ENCODE peak calls at places on chromosomes 2 and 18, in four cellular contexts. W is heart right ventricle; L is endothelial cell; Z is CD8-positive, alpha-beta T cell. S is an unnamed sample.

GRCh38 chr2:38466849-38467767 is 90.0 kb upstream of the ATL2 start:
- DNase-seq in Z (no peak), W (no peak), L (no peak), S (no peak)

GRCh38 chr2:78707776-78708386 is 317.6 kb upstream of the REG3G start:
- DNase-seq in W (no peak), L (no peak), Z (no peak), S (no peak)

GRCh38 chr2:178315488-178315948 is 121.2 kb downstream of the OSBPL6 start:
- DNase-seq in L (no peak), W (no peak), Z (no peak), S (no peak)

GRCh38 chr18:35917043-35917442 is 55.4 kb upstream of the RMP24 start:
- DNase-seq in L (no peak), W (no peak), Z (no peak), S (no peak)

GRCh38 chr2:52117299-52117698 is 1085.4 kb upstream of the NRXN1 start:
- DNase-seq in L (no peak), Z (no peak), W (no peak), S (no peak)

GRCh38 chr2:114025030-114025429 is 135.1 kb downstream of the ACTR3 start:
- DNase-seq in L (no peak), Z (no peak), W (no peak), S (no peak)

GRCh38 chr2:54572262-54572635 is 116.1 kb downstream of the SPTBN1 start:
- DNase-seq in W (no peak), Z (no peak), L (no peak), S (no peak)

GRCh38 chr2:209389124-209389523 is 34.7 kb upstream of the MAP2 start:
- DNase-seq in Z (no peak), W (no peak), L (no peak), S (no peak)

GRCh38 chr18:23053756-23054457 is 81.4 kb upstream of the CABLES1 start:
- DNase-seq in W (no peak), L (peak), Z (no peak), S (no peak)

GRCh38 chr2:215277942-215278341 is 33.9 kb upstream of the ATIC start:
- DNase-seq in W (no peak), L (no peak), Z (no peak), S (no peak)

GRCh38 chr2:185782223-185782769 is 43.7 kb downstream of the FSIP2 start:
- DNase-seq in Z (no peak), L (no peak), W (no peak), S (no peak)

GRCh38 chr2:186486651-186487647 is 889 bp downstream of the ZC3H15 start:
- DNase-seq in Z (no peak), W (no peak), L (no peak), S (no peak)

GRCh38 chr2:132609101-132609890 is 60.7 kb downstream of the LYPD1 start:
- DNase-seq in L (no peak), Z (no peak), W (no peak), S (no peak)

GRCh38 chr2:129443235-129443884 is 536.1 kb upstream of the RAB6C start:
- DNase-seq in L (no peak), W (no peak), Z (no peak), S (no peak)

GRCh38 chr2:11750917-11751316 is 4.5 kb downstream of the LPIN1 start:
- DNase-seq in W (no peak), Z (no peak), L (no peak), S (no peak)

GRCh38 chr2:102588213-102588939 is 31.0 kb upstream of the SLC9A2 start:
- DNase-seq in L (no peak), Z (no peak), W (no peak), S (no peak)

GRCh38 chr2:113716291-113716690 is 40.2 kb downstream of the SLC35F5 start:
- DNase-seq in L (no peak), W (no peak), Z (no peak), S (no peak)

GRCh38 chr2:16522031-16522818 is 143.4 kb downstream of the CYRIA start:
- DNase-seq in W (no peak), L (no peak), Z (no peak), S (no peak)

GRCh38 chr2:75563591-75563990 is 2.9 kb upstream of the EVA1A start:
- DNase-seq in L (no peak), W (no peak), Z (no peak), S (no peak)

GRCh38 chr18:44968336-44968735 is 287.6 kb downstream of the SETBP1 start:
- DNase-seq in W (no peak), Z (no peak), L (no peak), S (no peak)
- TF ChIP-seq CTCF in W (no peak), Z (no peak), L (no peak), S (peak)

DNA sequence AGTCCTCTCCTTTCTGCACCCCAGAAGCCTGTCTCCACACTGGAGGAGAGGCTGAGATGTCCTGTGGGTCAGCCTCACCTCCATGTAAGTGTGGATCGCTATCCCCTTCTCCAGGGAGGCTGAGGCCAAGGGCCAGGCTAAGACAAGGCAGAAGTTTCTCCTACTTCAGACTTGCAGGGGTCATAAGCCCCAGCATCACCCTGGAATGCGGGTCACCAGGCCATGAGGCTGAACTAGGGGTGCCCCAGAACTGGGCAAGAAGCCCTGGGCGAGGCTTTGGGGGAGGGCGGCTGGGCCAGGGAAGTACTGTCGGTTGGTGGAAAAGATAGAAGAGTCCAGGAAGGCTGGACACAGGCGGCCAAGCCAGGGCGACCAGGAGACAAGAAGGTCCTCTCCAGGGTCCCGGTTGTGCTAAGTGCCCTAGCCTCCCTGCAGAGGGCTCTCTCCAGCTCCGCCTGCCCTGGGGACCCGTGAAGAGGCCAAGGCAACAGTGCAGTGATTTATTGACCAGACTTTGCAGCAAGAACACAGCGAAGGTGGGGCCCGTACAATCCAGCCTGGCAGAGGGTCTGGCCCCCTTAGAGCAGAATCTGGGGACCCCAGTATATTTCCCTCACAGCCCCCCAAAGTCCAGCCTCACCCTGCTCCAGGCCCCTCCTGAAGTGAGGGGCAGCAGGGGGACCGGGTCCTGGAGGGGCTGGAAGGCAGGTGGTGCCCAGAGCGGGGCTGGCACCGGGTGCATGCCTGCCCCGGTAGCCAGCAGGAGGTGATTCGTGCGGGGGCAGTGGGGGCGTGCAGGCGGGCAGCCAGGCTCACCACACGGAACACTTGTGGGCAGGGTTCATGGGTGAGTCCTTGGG is 8.1 kb downstream of the ECEL1 start:
- DNase-seq in W (no peak), Z (no peak), L (no peak), S (no peak)
- TF ChIP-seq CTCF in W (no peak), Z (no peak), L (no peak), S (no peak)

GRCh38 chr2:127537644-127538043 is 2.2 kb downstream of the MYO7B start:
- DNase-seq in Z (no peak), L (no peak), W (no peak), S (no peak)
- TF ChIP-seq CTCF in Z (no peak), L (no peak), W (no peak), S (no peak)

DNA sequence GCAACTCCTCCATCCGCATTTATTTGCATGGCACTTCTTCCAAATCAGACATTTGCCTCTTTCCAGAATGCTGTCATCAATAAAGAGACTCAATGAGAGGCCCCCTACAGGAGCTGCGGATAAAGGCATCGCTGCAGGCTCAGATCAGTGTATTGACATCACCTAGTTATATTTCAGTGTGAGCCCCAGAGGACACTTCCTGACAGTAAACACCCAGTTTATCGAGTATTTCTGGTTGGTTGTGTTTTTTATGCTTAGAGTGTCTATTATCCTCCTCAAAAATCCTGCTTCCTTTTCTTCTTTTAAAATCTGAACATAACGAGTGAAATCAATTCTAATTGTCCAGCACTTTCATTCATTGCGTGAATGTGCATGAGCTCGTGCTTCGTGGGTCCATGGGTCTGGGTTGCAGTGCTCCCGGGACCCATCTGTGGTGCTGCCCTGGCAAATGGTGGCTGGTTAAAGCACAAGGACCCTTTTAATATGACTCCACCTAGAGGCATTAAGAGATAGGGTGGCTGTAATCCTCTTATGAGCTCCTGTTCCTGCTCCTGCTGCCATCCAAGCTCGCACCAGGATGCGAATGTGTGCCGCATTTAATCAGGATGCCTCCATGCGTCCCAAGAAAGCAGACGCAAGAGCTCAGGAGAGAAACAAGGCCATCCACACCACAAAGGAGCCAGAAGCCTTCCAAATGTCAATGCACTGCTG is 38.9 kb downstream of the NRP2 start:
- DNase-seq in W (no peak), Z (no peak), L (peak), S (no peak)
- TF ChIP-seq CTCF in W (no peak), Z (no peak), L (peak), S (no peak)

GRCh38 chr2:35114765-35115164 is 1240.8 kb upstream of the CRIM1 start:
- DNase-seq in L (peak), Z (no peak), W (no peak), S (no peak)
- TF ChIP-seq CTCF in L (peak), Z (no peak), W (no peak), S (peak)

DNA sequence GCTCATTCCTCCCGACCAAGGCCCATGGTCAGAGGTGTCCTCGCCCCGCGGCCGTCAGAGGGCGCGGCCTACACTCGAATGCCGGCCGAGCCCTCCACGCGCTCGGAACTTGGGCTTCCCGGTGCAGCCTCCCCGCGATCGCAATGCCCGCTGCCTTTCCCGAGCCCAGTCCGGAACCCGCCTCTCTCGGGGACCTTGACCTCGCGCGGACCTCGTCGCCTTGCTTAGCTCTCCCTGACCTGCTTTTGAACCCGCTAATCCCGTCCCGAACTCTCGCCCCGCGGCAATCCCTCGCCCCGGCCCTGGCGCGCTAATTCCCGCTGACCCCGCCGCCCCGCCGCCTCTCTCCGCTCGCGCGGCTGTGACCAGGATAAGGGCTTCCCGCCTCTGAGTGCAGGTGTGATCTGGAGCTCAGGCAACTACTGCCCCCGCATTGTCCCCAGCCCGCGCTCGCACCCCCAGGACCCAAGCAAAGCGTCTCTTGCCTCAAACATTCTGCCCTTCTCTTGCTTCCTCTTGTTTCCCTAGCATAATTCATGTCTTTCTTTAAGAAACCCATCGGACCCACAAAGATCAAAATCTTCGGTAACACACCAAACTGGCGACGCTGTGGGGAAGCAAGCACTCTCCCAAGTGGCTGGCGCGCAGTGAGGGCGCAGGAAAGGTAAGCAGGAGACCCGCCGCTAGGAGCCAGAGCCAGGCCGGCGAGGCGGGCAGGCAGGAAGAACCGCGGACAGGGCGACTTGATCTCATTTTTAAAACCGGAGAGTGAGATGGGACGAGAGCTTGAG is 46.6 kb upstream of the ATP6V1B1 start:
- DNase-seq in L (no peak), Z (no peak), W (no peak), S (no peak)
- TF ChIP-seq CTCF in L (no peak), Z (no peak), W (peak), S (no peak)

GRCh38 chr2:159694500-159695040 is 17.7 kb upstream of the MARCHF7 start:
- DNase-seq in W (no peak), Z (no peak), L (no peak), S (no peak)
- TF ChIP-seq CTCF in W (no peak), Z (no peak), L (no peak), S (no peak)